ENCODE peak calls at places on chromosomes 13 and 19, in four cellular contexts. I is GM10248; P is SK-N-SH; E is CD8-positive, alpha-beta T cell. G is an unnamed sample.

GRCh38 chr13:109809216-109809890 is 23.0 kb upstream of the IRS2 start:
- DNase-seq in P (no peak), E (no peak), I (no peak), G (no peak)

GRCh38 chr19:45103625-45104319 is 10.8 kb downstream of the PPP1R37 start:
- DNase-seq in P (no peak), I (no peak), E (no peak), G (no peak)

GRCh38 chr19:29923653-29924052 is 18.4 kb upstream of the URI1 start:
- DNase-seq in I (no peak), E (no peak), P (no peak), G (no peak)

GRCh38 chr19:46803555-46803954 is 15.2 kb upstream of the SLC1A5 start:
- DNase-seq in E (no peak), P (no peak), I (no peak), G (no peak)

GRCh38 chr13:77409412-77409811 is 82.5 kb upstream of the MYCBP2 start:
- DNase-seq in I (no peak), E (no peak), P (no peak), G (no peak)

GRCh38 chr13:34591801-34592454 is 350.1 kb upstream of the NBEA start:
- DNase-seq in I (no peak), E (no peak), P (no peak), G (no peak)

GRCh38 chr13:21511841-21512240 is 52.7 kb upstream of the ZDHHC20 start:
- DNase-seq in P (no peak), I (no peak), E (no peak), G (no peak)

GRCh38 chr13:28467034-28467433 is 27.9 kb downstream of the FLT1 start:
- DNase-seq in E (no peak), I (no peak), P (no peak), G (no peak)

GRCh38 chr13:51768378-51768921 is 35.5 kb downstream of the DHRS12 start:
- DNase-seq in E (no peak), I (no peak), P (no peak), G (peak; percentile 74)

GRCh38 chr19:40671404-40671803 is 19.0 kb downstream of the NUMBL start:
- DNase-seq in E (no peak), I (no peak), P (no peak), G (no peak)

GRCh38 chr13:42702726-42703125 is 78.7 kb upstream of the FAM216B start:
- DNase-seq in I (no peak), P (no peak), E (no peak), G (no peak)

GRCh38 chr19:10390652-10391286 is 10.4 kb upstream of the TYK2 start:
- DNase-seq in E (peak; percentile 52), P (peak; percentile 85), I (peak; percentile 74), G (no peak)

GRCh38 chr19:39170398-39171231 is 26.1 kb upstream of the NCCRP1 start:
- DNase-seq in P (no peak), I (no peak), E (no peak), G (no peak)

GRCh38 chr19:12792048-12792852 is 964 bp downstream of the JUNB start:
- DNase-seq in I (no peak), P (peak; percentile 41), E (peak; percentile 68), G (no peak)

GRCh38 chr19:47125669-47125938 is 5.0 kb upstream of the SAE1 start:
- DNase-seq in I (no peak), E (no peak), P (no peak), G (no peak)

GRCh38 chr13:60327551-60327950 is 69.5 kb upstream of the TDRD3 start:
- DNase-seq in P (no peak), I (no peak), E (no peak), G (no peak)

GRCh38 chr19:3509566-3509989 is 3.5 kb downstream of the FZR1 start:
- DNase-seq in P (no peak), E (no peak), I (no peak), G (no peak)

GRCh38 chr13:52686381-52686780 is 33.7 kb downstream of the SUGT1 start:
- DNase-seq in E (no peak), P (no peak), I (no peak), G (no peak)

GRCh38 chr19:49870309-49870901 is 3.0 kb upstream of the PNKP start:
- DNase-seq in E (no peak), P (no peak), I (no peak), G (no peak)

GRCh38 chr13:112714772-112715569 is 25.1 kb downstream of the ATP11A start:
- DNase-seq in I (no peak), E (no peak), P (no peak), G (no peak)

GRCh38 chr13:89982406-89983085 is 1364.9 kb upstream of the MIR17HG start:
- DNase-seq in P (no peak), I (no peak), E (no peak), G (no peak)

GRCh38 chr13:90868321-90868920 is 479.1 kb upstream of the MIR17HG start:
- DNase-seq in I (no peak), P (no peak), E (no peak), G (no peak)

GRCh38 chr13:45718063-45718462 is 15.9 kb downstream of the CBY2 start:
- DNase-seq in I (peak; percentile 48), P (peak; percentile 48), E (no peak), G (no peak)

GRCh38 chr19:52959613-52960295 is 2.9 kb downstream of the ZNF816 start:
- DNase-seq in E (no peak), I (no peak), P (no peak), G (no peak)

GRCh38 chr13:49869514-49869913 is 66.6 kb downstream of the SPRYD7 start:
- DNase-seq in I (no peak), E (no peak), P (peak; percentile 43), G (no peak)

GRCh38 chr13:75636339-75637095 is 387 bp downstream of the LMO7 start:
- DNase-seq in I (peak; percentile 62), P (peak; percentile 67), E (peak; percentile 14), G (no peak)

GRCh38 chr13:45119469-45119989 is 781 bp upstream of the GTF2F2 start:
- DNase-seq in I (peak; percentile 45), E (peak; percentile 38), P (peak; percentile 37), G (no peak)

GRCh38 chr19:17580470-17581000 is 25.1 kb downstream of the COLGALT1 start:
- DNase-seq in I (no peak), E (no peak), P (no peak), G (no peak)

GRCh38 chr13:43574601-43575000 is 212.2 kb downstream of the ENOX1 start:
- DNase-seq in E (no peak), P (no peak), I (no peak), G (no peak)

GRCh38 chr19:44111910-44112463 is 1.2 kb upstream of the ZNF225 start:
- DNase-seq in E (no peak), P (peak; percentile 24), I (no peak), G (no peak)

GRCh38 chr13:21106089-21106488 is 44.7 kb upstream of the LATS2 start:
- DNase-seq in I (no peak), E (no peak), P (no peak), G (no peak)

DNA sequence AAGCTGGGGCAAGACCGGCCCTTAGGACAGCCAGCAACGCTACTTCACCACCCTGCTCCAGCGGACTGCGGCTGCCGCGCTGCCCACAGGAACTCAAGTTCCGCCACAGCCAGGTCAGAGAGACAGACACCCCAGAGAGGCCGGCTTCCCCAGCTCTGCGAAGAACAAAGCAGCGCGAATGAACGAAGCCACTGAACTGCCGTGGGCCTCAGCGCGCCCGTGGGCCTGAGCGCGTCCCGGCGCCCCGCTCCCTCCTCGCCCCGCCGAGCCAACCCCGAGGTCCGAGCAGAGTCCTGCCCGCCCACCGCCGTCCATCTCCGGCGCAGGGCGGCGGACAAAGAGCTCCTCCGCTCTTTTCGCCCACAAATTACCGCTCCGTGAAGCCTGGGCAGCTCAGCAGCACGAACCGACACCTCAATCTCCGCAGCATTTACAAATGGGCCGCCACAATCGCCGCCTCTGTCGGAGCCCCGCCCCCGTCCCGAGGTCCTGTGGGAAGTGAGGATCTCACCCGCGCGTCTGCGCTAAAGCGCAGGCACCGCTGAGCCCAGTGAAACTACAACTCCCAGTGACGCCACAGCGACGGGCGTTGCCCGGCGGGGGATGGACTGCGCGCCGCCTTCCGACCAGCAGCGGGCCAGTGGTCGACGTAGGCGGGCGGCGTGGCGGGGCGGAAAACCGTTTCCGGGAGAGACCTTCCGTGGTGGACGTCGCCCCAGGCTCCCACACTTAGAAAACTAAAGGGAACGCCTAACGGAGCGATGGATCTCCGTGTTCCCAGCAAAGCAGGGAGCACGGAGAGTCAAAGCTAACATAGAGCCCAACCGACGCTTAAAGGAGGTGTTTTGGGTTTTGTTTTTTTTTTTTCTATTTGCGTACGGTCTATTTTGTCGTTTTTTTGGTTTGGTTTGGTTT is 158.7 kb downstream of the RNF17 start:
- DNase-seq in I (peak; percentile 93), P (peak; percentile 95), E (peak; percentile 90), G (peak; percentile 99)
- TF ChIP-seq CTCF in I (peak; percentile 7), P (peak; percentile 7), E (no peak), G (no peak)

DNA sequence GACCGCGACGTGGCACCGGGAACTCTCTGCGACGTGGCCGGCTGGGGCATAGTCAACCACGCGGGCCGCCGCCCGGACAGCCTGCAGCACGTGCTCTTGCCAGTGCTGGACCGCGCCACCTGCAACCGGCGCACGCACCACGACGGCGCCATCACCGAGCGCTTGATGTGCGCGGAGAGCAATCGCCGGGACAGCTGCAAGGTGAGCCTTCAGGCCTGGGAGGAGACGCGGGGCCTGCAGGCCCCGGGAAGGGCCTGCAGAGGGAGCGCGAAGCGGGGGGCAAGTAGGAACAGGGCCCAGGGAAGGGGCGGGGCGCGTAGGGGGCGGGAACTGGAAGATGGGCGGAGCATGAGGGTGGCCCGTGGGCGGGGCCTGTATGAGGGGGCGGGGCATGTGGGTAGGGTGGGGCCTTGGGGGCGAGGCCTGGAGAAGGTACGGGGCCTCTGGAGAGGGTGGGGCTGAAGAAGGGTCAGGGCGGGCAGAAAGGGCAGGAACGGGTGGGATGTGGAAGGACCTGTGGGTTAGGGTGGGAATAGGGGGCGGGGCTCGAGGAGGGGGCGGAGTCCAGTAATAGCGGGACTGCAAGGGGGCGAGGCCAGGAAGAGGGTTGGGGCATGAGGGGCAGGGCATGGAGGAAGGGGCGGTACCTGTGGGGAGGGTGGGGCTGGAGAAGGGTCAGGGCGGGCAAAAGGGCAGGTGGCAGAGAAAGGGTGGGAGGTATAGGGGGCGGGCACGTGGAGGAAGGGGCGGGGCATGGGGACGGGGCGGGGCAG is 2.5 kb downstream of the CFD start:
- DNase-seq in E (peak; percentile 59), P (peak; percentile 95), I (peak; percentile 88), G (peak; percentile 84)
- TF ChIP-seq CTCF in E (no peak), P (no peak), I (no peak), G (peak; percentile 13)

GRCh38 chr19:24033962-24034342 is 53.0 kb upstream of the ZNF254 start:
- DNase-seq in P (peak; percentile 45), I (peak; percentile 40), E (peak; percentile 4), G (no peak)
- TF ChIP-seq CTCF in P (no peak), I (no peak), E (no peak), G (no peak)

GRCh38 chr19:14112051-14112808 is 5.3 kb downstream of the PRKACA start:
- DNase-seq in E (no peak), P (no peak), I (no peak), G (no peak)

GRCh38 chr19:14113762-14114414 is 3.7 kb downstream of the PRKACA start:
- DNase-seq in E (no peak), I (no peak), P (no peak), G (no peak)

GRCh38 chr19:14110650-14111049 is 6.9 kb downstream of the PRKACA start:
- DNase-seq in I (no peak), E (no peak), P (no peak), G (no peak)

GRCh38 chr19:14112809-14113385 is 4.7 kb downstream of the PRKACA start:
- DNase-seq in P (no peak), E (no peak), I (no peak), G (no peak)

DNA sequence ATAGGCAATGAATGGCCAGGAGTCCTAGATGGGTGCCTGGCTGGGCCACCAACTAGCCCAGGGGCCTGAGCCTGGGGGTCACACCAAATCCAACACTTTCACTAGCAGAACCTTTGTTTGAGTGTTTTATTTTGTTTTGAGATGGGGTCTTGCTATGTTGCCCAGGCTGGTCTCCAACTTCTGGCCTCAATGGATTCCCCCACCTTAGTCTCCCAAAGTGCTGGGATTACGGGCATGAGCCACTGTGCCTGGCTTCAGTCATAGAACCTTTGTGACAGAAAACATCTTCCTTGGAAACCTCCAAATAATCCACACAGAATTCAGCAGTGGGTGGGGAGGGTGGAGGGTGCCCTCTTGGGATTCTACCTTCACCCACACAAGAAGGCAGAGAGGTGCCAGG is 6.1 kb downstream of the PRKACA start:
- DNase-seq in E (no peak), P (no peak), I (no peak), G (no peak)
- TF ChIP-seq CTCF in E (no peak), P (no peak), I (no peak), G (no peak)

G was measured in osteocyte.